ENCODE peak calls at places on chromosomes 2 and 18, in eight cellular contexts. W is mesothelial cell of epicardium, M is ELF-1, B is tibial artery, C is trophoblast cell, T is WTC11, J is dorsolateral prefrontal cortex, A is memory B cell. V is an unnamed sample.

GRCh38 chr2:8587920-8588830 is 93.7 kb upstream of the ID2 start:
- DNase-seq in W (no peak), M (no peak), B (no peak), C (no peak), T (no peak), J (no peak), A (no peak), V (no peak)

GRCh38 chr2:223896751-223897320 is 48.3 kb downstream of the WDFY1 start:
- DNase-seq in W (no peak), M (no peak), B (no peak), C (no peak), T (no peak), J (no peak), A (no peak), V (no peak)

GRCh38 chr2:84991404-84992151 is 20.6 kb downstream of the KCMF1 start:
- DNase-seq in W (no peak), M (no peak), B (no peak), C (peak), T (no peak), J (no peak), A (no peak), V (no peak)

GRCh38 chr2:195531754-195532153 is 125.3 kb upstream of the SLC39A10 start:
- DNase-seq in W (no peak), M (no peak), B (no peak), C (no peak), T (no peak), J (no peak), A (no peak), V (no peak)

GRCh38 chr2:55712477-55713060 is 18.9 kb upstream of the PNPT1 start:
- DNase-seq in W (no peak), M (peak), B (no peak), C (no peak), T (no peak), J (no peak), A (no peak), V (no peak)

GRCh38 chr2:31666878-31667277 is 86.1 kb upstream of the SRD5A2 start:
- DNase-seq in W (no peak), M (no peak), B (no peak), C (no peak), T (no peak), J (no peak), A (no peak), V (no peak)

GRCh38 chr18:56888978-56889377 is 237.8 kb downstream of the WDR7 start:
- DNase-seq in W (no peak), M (no peak), B (no peak), C (no peak), T (no peak), J (no peak), A (no peak), V (no peak)

GRCh38 chr2:192159764-192160163 is 35.0 kb downstream of the TMEFF2 start:
- DNase-seq in W (no peak), M (no peak), B (no peak), C (no peak), T (no peak), J (no peak), A (no peak), V (no peak)

GRCh38 chr2:174749793-174750192 is 14.5 kb downstream of the CHRNA1 start:
- DNase-seq in W (no peak), M (no peak), B (no peak), C (no peak), T (no peak), J (no peak), A (peak), V (no peak)

GRCh38 chr18:9513971-9514512 is 38.7 kb downstream of the RALBP1 start:
- DNase-seq in W (no peak), M (no peak), B (no peak), C (no peak), T (no peak), J (no peak), A (no peak), V (no peak)

GRCh38 chr2:192195548-192196418 is 1.1 kb upstream of the TMEFF2 start:
- DNase-seq in W (peak), M (peak), B (no peak), C (peak), T (peak), J (no peak), A (no peak), V (no peak)

V was measured in Karpas-422.